ENCODE peak calls at places on chromosomes 12 and 14, in five cellular contexts. X, J, B, Q and F are unnamed samples.

GRCh38 chr12:93784339-93785086 is 107.3 kb downstream of the CRADD start:
- DNase-seq in X (no peak), J (peak; percentile 25), B (no peak), Q (peak; percentile 81), F (no peak)

GRCh38 chr14:104101086-104101621 is 15.7 kb downstream of the ASPG start:
- DNase-seq in X (no peak), J (no peak), B (no peak), Q (no peak), F (no peak)

GRCh38 chr12:13339538-13339937 is 143.0 kb downstream of the EMP1 start:
- DNase-seq in X (no peak), J (peak; percentile 1), B (no peak), Q (no peak), F (no peak)

GRCh38 chr14:51576112-51576420 is 75.6 kb upstream of the FRMD6 start:
- DNase-seq in X (no peak), J (peak; percentile 30), B (no peak), Q (no peak), F (peak; percentile 64)

GRCh38 chr12:114848661-114849060 is 164.7 kb upstream of the TBX3 start:
- DNase-seq in X (no peak), J (no peak), B (no peak), Q (no peak), F (no peak)

GRCh38 chr12:132674561-132674960 is 12.6 kb downstream of the POLE start:
- DNase-seq in X (no peak), J (no peak), B (no peak), Q (no peak), F (no peak)

GRCh38 chr12:57183939-57184725 is 32.5 kb upstream of the NXPH4 start:
- DNase-seq in X (no peak), J (no peak), B (no peak), Q (no peak), F (no peak)

GRCh38 chr12:47982770-47983169 is 19.4 kb downstream of the TMEM106C start:
- DNase-seq in X (no peak), J (no peak), B (no peak), Q (no peak), F (no peak)

GRCh38 chr14:96754845-96755184 is 42.4 kb upstream of the VRK1 start:
- DNase-seq in X (no peak), J (no peak), B (no peak), Q (no peak), F (peak; percentile 46)

GRCh38 chr12:1810931-1811280 is 9.5 kb upstream of the LRTM2 start:
- DNase-seq in X (no peak), J (no peak), B (no peak), Q (no peak), F (no peak)

GRCh38 chr12:110858848-110859247 is 12.1 kb downstream of the CCDC63 start:
- DNase-seq in X (no peak), J (no peak), B (no peak), Q (no peak), F (peak; percentile 26)

GRCh38 chr14:77130386-77130785 is 11.2 kb downstream of the ZDHHC22 start:
- DNase-seq in X (no peak), J (no peak), B (no peak), Q (no peak), F (no peak)

GRCh38 chr14:73724696-73725095 is 10.5 kb upstream of the PNMA1 start:
- DNase-seq in X (no peak), J (no peak), B (no peak), Q (no peak), F (no peak)

GRCh38 chr12:106107566-106107965 is 31.2 kb downstream of the NUAK1 start:
- DNase-seq in X (no peak), J (no peak), B (no peak), Q (no peak), F (no peak)

GRCh38 chr12:27383429-27384260 is 51.0 kb downstream of the BMAL2 start:
- DNase-seq in X (peak; percentile 43), J (peak; percentile 60), B (peak; percentile 89), Q (peak; percentile 79), F (peak; percentile 91)

GRCh38 chr12:123966596-123966995 is 6.0 kb downstream of the CCDC92 start:
- DNase-seq in X (no peak), J (no peak), B (no peak), Q (no peak), F (no peak)

GRCh38 chr14:36661506-36662257 is at the start of gene PAX9:
- DNase-seq in X (peak; percentile 23), J (peak; percentile 39), B (peak; percentile 96), Q (peak; percentile 94), F (peak; percentile 98)

GRCh38 chr12:25994252-25994651 is 35.8 kb downstream of the RASSF8 start:
- DNase-seq in X (no peak), J (no peak), B (no peak), Q (no peak), F (no peak)

GRCh38 chr14:87992720-87993484 is at the start of gene GALC:
- DNase-seq in X (peak; percentile 62), J (no peak), B (peak; percentile 93), Q (peak; percentile 92), F (peak; percentile 95)

GRCh38 chr12:131499160-131499863 is 211.6 kb upstream of the SFSWAP start:
- DNase-seq in X (no peak), J (no peak), B (no peak), Q (no peak), F (no peak)

GRCh38 chr14:51430600-51430999 is 190.6 kb downstream of the TMX1 start:
- DNase-seq in X (no peak), J (peak; percentile 10), B (no peak), Q (no peak), F (peak; percentile 48)

GRCh38 chr14:72852194-72852593 is 41.7 kb downstream of the DPF3 start:
- DNase-seq in X (no peak), J (no peak), B (no peak), Q (no peak), F (no peak)

GRCh38 chr12:109740694-109741245 is 27.1 kb downstream of the FAM222A start:
- DNase-seq in X (no peak), J (no peak), B (no peak), Q (no peak), F (no peak)

GRCh38 chr14:29235991-29236390 is 469.4 kb downstream of the FOXG1 start:
- DNase-seq in X (no peak), J (no peak), B (no peak), Q (no peak), F (no peak)

GRCh38 chr14:58717821-58718220 is 80.1 kb downstream of the DACT1 start:
- DNase-seq in X (no peak), J (no peak), B (no peak), Q (no peak), F (no peak)

GRCh38 chr12:95553202-95553943 is 2.1 kb upstream of the USP44 start:
- DNase-seq in X (no peak), J (no peak), B (no peak), Q (no peak), F (no peak)

GRCh38 chr14:85535916-85536834 is 6.2 kb downstream of the FLRT2 start:
- DNase-seq in X (no peak), J (peak; percentile 12), B (no peak), Q (no peak), F (peak; percentile 50)
- TF ChIP-seq CTCF in X (no peak), J (peak; percentile 37), B (no peak), Q (no peak), F (peak; percentile 47)

GRCh38 chr14:102145395-102145794 is 5.7 kb downstream of the WDR20 start:
- DNase-seq in X (no peak), J (no peak), B (no peak), Q (no peak), F (no peak)
- H3K27ac ChIP-seq in X (no peak overlapping the region), J (no peak overlapping the region), B (no peak overlapping the region), Q (no peak overlapping the region), F (no peak overlapping the region)

DNA sequence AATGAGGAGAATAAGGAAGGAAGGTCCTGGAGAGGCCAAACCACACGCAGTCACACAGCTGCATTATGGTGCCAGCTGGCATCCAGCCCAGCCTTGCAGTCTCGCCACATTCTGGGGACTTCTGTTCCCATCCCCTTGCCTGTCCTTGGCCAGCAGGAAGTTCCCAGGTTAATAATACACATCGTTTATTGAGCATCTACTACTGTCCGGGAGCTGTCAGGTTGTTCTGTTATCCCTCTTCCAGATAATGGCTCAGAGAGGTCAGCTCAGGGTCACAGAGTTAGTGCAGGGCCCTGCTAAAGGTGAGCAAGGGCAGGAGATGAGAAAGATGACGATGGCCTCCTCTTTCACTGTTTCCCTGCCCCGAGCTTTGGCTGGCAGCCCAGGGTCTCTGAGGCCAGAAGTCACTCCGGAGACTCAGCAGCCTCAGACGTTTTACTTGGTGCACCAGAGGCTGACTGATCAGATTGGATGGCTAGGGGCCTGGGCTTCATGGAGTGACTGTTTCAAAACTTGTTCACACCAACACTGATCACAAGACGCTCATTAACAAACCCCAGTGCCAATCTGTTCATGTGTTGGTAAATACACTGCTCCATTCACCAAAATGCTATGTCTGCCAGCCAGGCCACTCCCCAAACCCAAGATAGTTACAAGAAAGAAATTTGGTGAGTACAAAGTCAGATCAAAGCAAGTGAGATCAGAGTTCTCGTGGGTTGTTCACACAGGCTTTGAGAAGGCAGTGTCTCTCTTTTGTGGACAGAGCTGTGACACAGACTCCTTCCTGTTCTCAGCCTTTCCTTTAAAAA is 79.2 kb downstream of the B4GALNT3 start:
- DNase-seq in X (no peak), J (no peak), B (no peak), Q (no peak), F (no peak)
- TF ChIP-seq CREB1 in X (no peak), J (no peak), B (no peak), Q (no peak), F (no peak)

GRCh38 chr12:39807043-39807442 is 187.4 kb upstream of the ABCD2 start:
- DNase-seq in X (no peak), J (peak; percentile 45), B (no peak), Q (peak; percentile 68), F (peak; percentile 77)
- TF ChIP-seq CTCF in X (peak; percentile 30), J (peak; percentile 54), B (peak; percentile 89), Q (peak; percentile 68), F (peak; percentile 66)

GRCh38 chr14:68140801-68141200 is 321.2 kb downstream of the RAD51B start:
- DNase-seq in X (no peak), J (no peak), B (no peak), Q (no peak), F (no peak)

GRCh38 chr14:68137704-68138619 is 318.4 kb downstream of the RAD51B start:
- DNase-seq in X (no peak), J (peak; percentile 77), B (peak; percentile 58), Q (peak; percentile 13), F (peak; percentile 95)

GRCh38 chr14:68140111-68140741 is 320.6 kb downstream of the RAD51B start:
- DNase-seq in X (no peak), J (peak; percentile 64), B (no peak), Q (no peak), F (peak; percentile 49)

GRCh38 chr14:68141531-68142088 is 322.0 kb downstream of the RAD51B start:
- DNase-seq in X (no peak), J (no peak), B (no peak), Q (no peak), F (no peak)

DNA sequence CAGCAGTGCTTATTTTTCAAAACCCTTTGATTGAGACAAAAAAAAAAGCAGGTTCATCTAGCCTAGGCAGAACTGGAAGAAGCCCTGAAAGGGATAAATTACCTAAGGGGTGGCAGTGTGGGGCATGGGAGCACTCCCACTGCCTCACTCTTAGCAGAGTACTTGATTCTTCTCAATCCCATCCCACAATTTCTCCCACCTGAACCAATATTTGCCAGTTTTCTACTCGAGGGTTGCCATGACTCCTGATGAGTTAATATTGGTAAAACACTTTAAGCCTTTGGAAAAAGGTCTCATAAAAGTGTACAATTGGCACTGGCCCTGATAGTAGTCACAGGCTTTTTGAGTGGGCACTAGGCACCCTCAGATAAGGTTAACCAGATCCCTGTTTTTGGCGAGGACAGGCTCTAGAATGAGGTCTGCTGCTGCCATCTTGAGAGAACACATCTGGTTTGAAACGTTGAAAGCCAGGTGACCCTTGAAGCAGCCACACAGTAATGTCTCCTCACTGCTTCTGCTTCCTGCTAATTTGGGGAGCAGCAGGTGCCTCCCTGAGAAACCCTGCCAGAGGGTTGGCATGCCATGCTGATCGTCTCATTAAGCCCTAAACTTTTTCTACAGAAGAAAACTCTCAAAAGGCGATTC is 320.0 kb downstream of the RAD51B start:
- DNase-seq in X (no peak), J (no peak), B (no peak), Q (no peak), F (no peak)
- H3K27ac ChIP-seq in X (no peak overlapping the region), J (no peak overlapping the region), B (no peak overlapping the region), Q (no peak overlapping the region), F (no peak overlapping the region)